ENCODE peak calls at places on chromosomes 7 and 10, in six cellular contexts. T is effector CD4-positive, alpha-beta T cell; P is stromal cell of bone marrow; D is skeletal muscle cell; F is fibroblast of pulmonary artery; M is MCF 10A. L is an unnamed sample.

GRCh38 chr10:78045237-78045636 is 11.6 kb downstream of the RPS24 start:
- DNase-seq in T (no peak), P (no peak), D (no peak), F (no peak), M (no peak), L (no peak)

GRCh38 chr7:142563470-142563869 is 185.8 kb upstream of the PRSS1 start:
- DNase-seq in T (no peak), P (no peak), D (no peak), F (no peak), M (no peak), L (no peak)

GRCh38 chr10:48333856-48334255 is 27.4 kb downstream of the MAPK8 start:
- DNase-seq in T (no peak), P (no peak), D (no peak), F (no peak), M (peak; percentile 92), L (no peak)

GRCh38 chr10:95350212-95350829 is 59.5 kb upstream of the PDLIM1 start:
- DNase-seq in T (no peak), P (peak; percentile 55), D (no peak), F (peak; percentile 83), M (peak; percentile 74), L (no peak)

GRCh38 chr10:96988421-96988820 is 156.3 kb downstream of the LCOR start:
- DNase-seq in T (no peak), P (no peak), D (no peak), F (no peak), M (no peak), L (no peak)

GRCh38 chr7:4144801-4145470 is 537.2 kb upstream of the FOXK1 start:
- DNase-seq in T (no peak), P (no peak), D (no peak), F (peak; percentile 8), M (no peak), L (no peak)

GRCh38 chr7:133853706-133854276 is 273.3 kb upstream of the LRGUK start:
- DNase-seq in T (no peak), P (peak; percentile 60), D (peak; percentile 63), F (peak; percentile 69), M (peak; percentile 94), L (no peak)

GRCh38 chr7:2943851-2944601 is 99.6 kb downstream of the CARD11 start:
- DNase-seq in T (no peak), P (no peak), D (no peak), F (no peak), M (no peak), L (no peak)

GRCh38 chr7:109950821-109951601 is 1139.9 kb upstream of the LRRN3 start:
- DNase-seq in T (no peak), P (no peak), D (no peak), F (no peak), M (no peak), L (no peak)

GRCh38 chr10:99908512-99908911 is 101.2 kb downstream of the DNMBP start:
- DNase-seq in T (no peak), P (no peak), D (no peak), F (no peak), M (no peak), L (no peak)

GRCh38 chr10:76359001-76359400 is 927.6 kb downstream of the LRMDA start:
- DNase-seq in T (no peak), P (no peak), D (no peak), F (no peak), M (no peak), L (no peak)

GRCh38 chr10:70982443-70982842 is 94.1 kb upstream of the PCBD1 start:
- DNase-seq in T (no peak), P (no peak), D (no peak), F (no peak), M (no peak), L (no peak)

GRCh38 chr10:102159051-102159597 is 6.9 kb downstream of the NOLC1 start:
- DNase-seq in T (no peak), P (no peak), D (peak; percentile 18), F (no peak), M (no peak), L (no peak)

GRCh38 chr7:107958764-107959526 is 44.0 kb downstream of the LAMB1 start:
- DNase-seq in T (no peak), P (peak; percentile 92), D (peak; percentile 90), F (peak; percentile 91), M (peak; percentile 92), L (no peak)

GRCh38 chr7:86598311-86598710 is 45.4 kb upstream of the GRM3 start:
- DNase-seq in T (no peak), P (no peak), D (no peak), F (no peak), M (peak; percentile 22), L (no peak)

GRCh38 chr10:118272090-118272775 is 69.9 kb downstream of the FAM204A start:
- DNase-seq in T (no peak), P (peak; percentile 14), D (peak; percentile 5), F (peak; percentile 9), M (no peak), L (no peak)

GRCh38 chr7:46716926-46717325 is 795.9 kb upstream of the IGFBP3 start:
- DNase-seq in T (no peak), P (no peak), D (no peak), F (peak; percentile 53), M (no peak), L (no peak)

GRCh38 chr7:83032195-83032594 is 130.5 kb downstream of the PCLO start:
- DNase-seq in T (no peak), P (no peak), D (no peak), F (no peak), M (no peak), L (no peak)

GRCh38 chr7:127751723-127752448 is 99.9 kb downstream of the SND1 start:
- DNase-seq in T (no peak), P (no peak), D (peak; percentile 22), F (no peak), M (peak; percentile 31), L (no peak)

GRCh38 chr10:66277481-66277880 is 648.4 kb upstream of the LRRTM3 start:
- DNase-seq in T (no peak), P (no peak), D (no peak), F (no peak), M (no peak), L (no peak)

GRCh38 chr10:35005868-35006267 is 84.3 kb downstream of the CUL2 start:
- DNase-seq in T (no peak), P (no peak), D (peak; percentile 87), F (peak; percentile 99), M (peak; percentile 98), L (peak; percentile 85)

GRCh38 chr7:25028370-25028971 is 48.5 kb upstream of the OSBPL3 start:
- DNase-seq in T (peak; percentile 6), P (peak; percentile 72), D (peak; percentile 55), F (peak; percentile 89), M (peak; percentile 38), L (no peak)

GRCh38 chr10:99945286-99945685 is 64.5 kb downstream of the DNMBP start:
- DNase-seq in T (no peak), P (peak; percentile 73), D (peak; percentile 69), F (peak; percentile 96), M (peak; percentile 58), L (no peak)

GRCh38 chr7:2100278-2101205 is 132.2 kb downstream of the MAD1L1 start:
- DNase-seq in T (no peak), P (no peak), D (no peak), F (no peak), M (no peak), L (no peak)

GRCh38 chr10:61452655-61453641 is at the start of gene TMEM26:
- DNase-seq in T (no peak), P (no peak), D (no peak), F (peak; percentile 36), M (no peak), L (no peak)

GRCh38 chr10:107157071-107157470 is 7.4 kb downstream of the SORCS1 start:
- DNase-seq in T (no peak), P (no peak), D (no peak), F (no peak), M (no peak), L (no peak)

L was measured in SIG-M5.